ENCODE peak calls at places on chromosomes 2 and 18, in eight cellular contexts. X, A, F, T, R, J, B and G are unnamed samples.

GRCh38 chr18:48270929-48271328 is 138.3 kb downstream of the ZBTB7C start:
- DNase-seq in J (no peak), F (no peak), A (no peak), T (no peak), X (no peak), B (no peak), R (no peak), G (no peak)

GRCh38 chr2:216014006-216014405 is 655 bp upstream of the MREG start:
- DNase-seq in R (no peak), A (no peak), F (no peak), B (no peak), X (no peak), T (no peak), J (no peak), G (no peak)

GRCh38 chr2:207112397-207112796 is 53.4 kb downstream of the KLF7 start:
- DNase-seq in A (no peak), T (no peak), B (no peak), X (no peak), F (no peak), J (no peak), R (no peak), G (no peak)

GRCh38 chr2:159856760-159857159 is 58.8 kb upstream of the CD302 start:
- DNase-seq in X (no peak), T (peak), J (no peak), B (no peak), F (no peak), A (no peak), R (no peak), G (no peak)

GRCh38 chr2:104976603-104977120 is 61.2 kb upstream of the MRPS9 start:
- DNase-seq in R (no peak), X (peak), T (peak), J (no peak), A (no peak), F (no peak), B (no peak), G (no peak)

GRCh38 chr2:176555781-176556180 is 286.5 kb downstream of the MTX2 start:
- DNase-seq in X (no peak), T (no peak), J (no peak), A (no peak), F (no peak), B (no peak), R (no peak), G (no peak)

GRCh38 chr18:21513741-21514140 is 86.8 kb downstream of the ESCO1 start:
- DNase-seq in J (no peak), A (no peak), F (no peak), X (no peak), B (no peak), R (no peak), T (no peak), G (no peak)

GRCh38 chr2:98508690-98509054 is 64.0 kb downstream of the INPP4A start:
- DNase-seq in T (no peak), F (no peak), B (peak), R (no peak), J (peak), A (peak), X (no peak), G (no peak)

GRCh38 chr2:188285774-188286173 is 5.9 kb upstream of the GULP1 start:
- DNase-seq in X (no peak), A (no peak), J (no peak), B (no peak), R (no peak), F (no peak), T (no peak), G (no peak)

GRCh38 chr2:37617119-37617892 is 54.1 kb downstream of the CDC42EP3 start:
- DNase-seq in X (no peak), R (no peak), A (no peak), B (no peak), T (no peak), J (no peak), F (no peak), G (no peak)
- H3K4me3 ChIP-seq in X (no peak), R (no peak), A (no peak), B (no peak), T (no peak), J (no peak), F (no peak), G (no peak)

GRCh38 chr2:113278812-113279139 is at the start of gene PAX8:
- DNase-seq in J (no peak), T (no peak), F (no peak), A (no peak), B (no peak), X (no peak), R (no peak), G (no peak)

GRCh38 chr2:113276906-113277425 is 1.8 kb downstream of the PAX8 start:
- DNase-seq in F (no peak), R (no peak), A (no peak), J (no peak), B (no peak), X (no peak), T (no peak), G (no peak)

GRCh38 chr2:113278073-113278811 is 479 bp downstream of the PAX8 start:
- DNase-seq in B (no peak), R (no peak), J (no peak), F (no peak), T (no peak), X (no peak), A (no peak), G (no peak)

GRCh38 chr2:113276216-113276905 is 2.4 kb downstream of the PAX8 start:
- DNase-seq in A (no peak), F (no peak), X (no peak), T (no peak), R (no peak), J (no peak), B (no peak), G (no peak)

DNA sequence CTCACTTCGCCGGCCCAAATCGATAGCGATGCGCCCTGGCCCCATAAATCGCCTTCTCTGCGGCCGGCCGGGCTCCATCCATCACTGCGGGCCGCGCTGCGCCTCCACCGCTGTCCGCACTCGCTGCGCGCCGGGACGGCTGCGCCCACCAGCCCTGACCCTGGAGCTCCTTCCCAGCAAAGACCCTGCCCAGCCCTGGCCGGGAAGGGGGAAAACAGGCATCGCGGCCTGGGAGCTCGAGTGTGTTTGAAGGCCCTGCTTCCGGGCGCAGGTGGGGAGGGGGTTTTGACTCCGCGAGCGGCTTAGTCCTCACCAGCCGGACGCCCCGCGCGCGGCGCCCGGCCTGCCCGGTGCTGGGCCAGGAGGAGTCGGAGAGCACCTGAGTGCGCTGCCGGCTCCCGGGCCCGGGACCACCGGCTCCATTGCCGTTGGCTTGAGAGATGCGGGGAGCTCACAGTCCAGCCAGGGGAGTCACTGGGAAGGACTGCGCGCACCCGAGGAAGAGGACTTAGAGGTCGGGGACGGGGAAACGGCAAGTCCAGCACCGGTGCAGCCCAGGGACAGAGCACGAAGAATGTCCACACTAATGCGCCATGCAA is 1.1 kb downstream of the PAX8 start:
- DNase-seq in J (no peak), A (no peak), T (no peak), X (no peak), R (no peak), B (no peak), F (no peak), G (no peak)
- H3K4me3 ChIP-seq in J (no peak), A (no peak), T (no peak), X (no peak), R (no peak), B (no peak), F (no peak), G (no peak)

GRCh38 chr2:197378494-197378972 is 56.3 kb downstream of the SF3B1 start:
- DNase-seq in T (peak), F (peak), B (no peak), R (peak), X (peak), A (peak), J (no peak), G (no peak)
- H3K4me3 ChIP-seq in T (no peak), F (peak), B (no peak), R (no peak), X (no peak), A (no peak), J (no peak), G (no peak)

GRCh38 chr2:58913082-58913726 is 672.1 kb upstream of the FANCL start:
- DNase-seq in B (no peak), A (no peak), R (no peak), J (no peak), T (peak), X (no peak), F (no peak), G (no peak)
- H3K4me3 ChIP-seq in B (no peak), A (no peak), R (no peak), J (no peak), T (no peak), X (no peak), F (no peak), G (no peak)

GRCh38 chr2:114046373-114046772 is 156.5 kb downstream of the ACTR3 start:
- DNase-seq in B (no peak), A (no peak), J (no peak), F (no peak), X (no peak), T (no peak), R (no peak), G (no peak)

GRCh38 chr2:114049826-114050225 is 159.9 kb downstream of the ACTR3 start:
- DNase-seq in A (no peak), F (no peak), B (no peak), T (no peak), X (no peak), R (no peak), J (no peak), G (no peak)

GRCh38 chr2:114044985-114045384 is 155.1 kb downstream of the ACTR3 start:
- DNase-seq in F (no peak), A (no peak), B (no peak), J (no peak), X (no peak), T (no peak), R (no peak), G (no peak)

DNA sequence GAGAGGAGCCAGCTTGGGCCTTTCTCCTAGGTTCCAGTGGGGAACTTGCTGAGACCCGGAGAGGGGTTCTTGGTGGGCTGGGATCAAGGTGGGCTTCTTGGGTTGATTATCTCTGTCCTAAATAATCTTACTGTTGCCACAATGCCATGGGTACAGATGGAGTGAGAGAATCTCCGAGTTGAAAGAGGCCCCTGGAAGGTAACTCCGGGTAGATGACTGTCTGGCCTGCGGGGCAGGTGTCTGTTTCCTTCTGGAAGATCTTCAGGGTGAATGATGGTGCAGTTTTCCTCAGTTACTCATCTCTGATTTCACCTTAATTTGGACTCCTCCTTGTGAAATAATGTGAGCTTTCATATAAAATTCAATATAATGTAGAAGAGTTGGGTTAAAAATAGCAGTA is 159.4 kb downstream of the ACTR3 start:
- DNase-seq in B (no peak), T (no peak), R (no peak), A (no peak), F (no peak), X (no peak), J (no peak), G (no peak)
- H3K4me3 ChIP-seq in B (no peak), T (no peak), R (no peak), A (no peak), F (no peak), X (no peak), J (no peak), G (no peak)

DNA sequence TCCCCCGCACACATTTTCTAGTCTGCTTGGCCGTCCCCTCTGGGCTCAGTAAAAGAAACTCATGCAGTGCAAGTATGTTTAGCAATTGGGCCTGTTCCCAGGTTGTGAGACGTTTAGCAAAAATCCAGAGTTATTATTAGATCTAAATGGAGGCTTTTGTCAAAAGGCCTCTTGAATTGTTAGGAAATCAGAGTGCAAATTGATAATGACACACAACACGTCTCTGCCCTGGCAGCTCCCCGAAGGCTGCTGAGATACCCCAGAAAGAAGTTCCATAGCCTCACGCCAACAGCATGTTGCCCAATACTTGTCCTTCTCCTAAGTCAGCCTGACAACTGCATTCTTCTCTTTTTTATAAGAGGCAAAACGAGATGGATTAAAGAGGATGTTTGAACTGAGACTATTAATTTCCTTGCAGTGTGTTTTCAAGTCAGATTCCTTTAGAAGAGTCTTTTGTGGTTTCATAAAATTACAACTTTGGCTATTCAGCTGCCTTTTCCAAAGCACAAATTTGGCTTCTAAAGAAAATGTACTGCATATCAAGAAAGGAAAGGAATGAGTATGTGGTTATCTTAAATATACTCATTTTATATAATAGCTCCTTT is 202.2 kb downstream of the TRIB2 start:
- DNase-seq in F (peak), X (no peak), J (peak), T (no peak), R (no peak), A (peak), B (peak), G (peak)
- H3K4me3 ChIP-seq in F (no peak), X (no peak), J (peak), T (no peak), R (no peak), A (no peak), B (no peak), G (no peak)

DNA sequence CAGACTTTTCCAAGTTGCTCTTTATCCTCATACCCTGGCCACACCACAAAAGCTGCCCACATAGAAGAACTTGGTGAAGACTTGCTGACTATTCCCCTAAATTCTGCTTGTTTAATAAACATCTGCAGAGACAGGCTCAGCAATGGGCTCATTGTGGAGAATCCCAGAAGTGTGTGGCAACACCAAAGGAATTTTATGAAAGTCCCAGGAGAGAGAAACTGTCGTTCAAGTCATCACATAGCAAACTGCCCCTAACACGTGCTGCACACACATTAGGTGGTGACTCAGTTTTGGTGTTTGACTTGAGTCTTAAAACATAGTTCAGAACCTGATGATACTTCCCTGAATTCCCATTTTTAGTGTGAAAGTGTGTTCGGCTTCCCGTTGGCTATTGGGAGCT is 38.6 kb downstream of the CYP1B1 start:
- DNase-seq in T (no peak), F (no peak), J (no peak), R (no peak), B (no peak), X (no peak), A (peak), G (no peak)
- H3K4me3 ChIP-seq in T (no peak), F (no peak), J (peak), R (no peak), B (no peak), X (no peak), A (no peak), G (no peak)

DNA sequence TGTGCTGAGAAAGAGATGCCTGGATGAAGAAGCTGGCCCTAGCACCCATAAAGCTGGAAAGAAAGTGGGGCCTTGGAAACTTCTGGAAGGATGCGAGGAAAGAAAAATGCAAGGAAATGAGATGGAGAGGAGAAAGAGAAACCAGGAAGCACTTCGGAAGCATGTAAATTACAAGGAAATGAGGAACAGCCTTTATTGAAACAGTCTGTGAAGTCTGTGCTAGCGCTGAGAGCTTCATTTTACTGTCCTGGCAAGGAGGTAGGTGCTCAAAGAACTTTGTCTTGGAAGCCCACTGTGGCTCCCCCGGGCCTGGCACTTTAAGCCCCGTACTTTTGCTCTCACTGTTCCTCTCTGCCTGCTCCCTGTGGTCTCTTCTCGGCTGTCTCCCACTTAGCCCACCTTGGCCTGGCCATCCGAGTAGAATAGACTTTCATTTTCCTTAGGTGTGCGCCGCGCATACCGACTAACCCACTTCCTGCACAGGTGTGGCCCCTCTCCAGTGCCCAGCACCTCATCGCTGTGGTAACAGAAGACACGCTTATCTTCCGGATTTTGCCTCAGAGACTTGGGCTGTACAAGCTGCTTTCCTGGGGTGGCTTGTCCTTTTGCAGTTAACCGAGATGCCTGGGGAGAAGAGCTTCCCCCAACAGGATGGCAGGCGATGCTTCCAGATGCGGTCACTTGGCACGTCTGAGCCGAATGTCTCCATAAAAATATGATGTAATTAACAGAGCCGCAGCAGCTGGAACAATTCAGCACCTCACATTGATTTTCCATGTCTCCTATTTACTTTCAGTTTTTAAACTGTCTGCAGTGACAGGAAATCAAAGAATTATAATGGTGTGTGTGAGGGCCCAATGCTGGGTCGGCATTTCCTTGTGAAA is 199.6 kb downstream of the HRH4 start:
- DNase-seq in T (no peak), A (peak), B (no peak), R (peak), J (peak), F (peak), X (peak), G (peak)
- H3K4me3 ChIP-seq in T (no peak), A (peak), B (no peak), R (no peak), J (peak), F (peak), X (peak), G (peak)